ENCODE peak calls at places on chromosomes 7 and 10, in five cellular contexts. U is aorta, B is Peyer's patch, G is sigmoid colon, V is GM23248. R is an unnamed sample. For H3K36me3, the result is how much of the 10 kb centered on the place peaks cover.

GRCh38 chr10:113683300-113683699 is 3.6 kb downstream of the CASP7 start:
- DNase-seq in U (no peak), B (no peak), G (no peak), V (no peak), R (no peak)

GRCh38 chr10:28595618-28596017 is 62.7 kb downstream of the WAC start:
- DNase-seq in U (no peak), B (no peak), G (no peak), V (peak), R (no peak)

GRCh38 chr7:49852619-49853462 is 79.4 kb downstream of the VWC2 start:
- DNase-seq in U (no peak), B (no peak), G (no peak), V (peak), R (no peak)

GRCh38 chr7:47438411-47439029 is 143.4 kb downstream of the TNS3 start:
- DNase-seq in U (no peak), B (no peak), G (no peak), V (no peak), R (no peak)

GRCh38 chr7:112202819-112203218 is 3.4 kb downstream of the DOCK4 start:
- DNase-seq in U (peak), B (peak), G (peak), V (no peak), R (peak)

GRCh38 chr10:114547466-114547865 is 110.6 kb downstream of the ABLIM1 start:
- DNase-seq in U (no peak), B (no peak), G (no peak), V (no peak), R (no peak)

GRCh38 chr10:59085641-59086502 is 90.6 kb upstream of the PHYHIPL start:
- DNase-seq in U (no peak), B (no peak), G (no peak), V (no peak), R (no peak)

GRCh38 chr10:28586176-28586575 is 53.3 kb downstream of the WAC start:
- DNase-seq in U (no peak), B (no peak), G (no peak), V (no peak), R (no peak)

GRCh38 chr10:80266513-80266863 is 23.0 kb downstream of the MAT1A start:
- DNase-seq in U (no peak), B (no peak), G (no peak), V (no peak), R (no peak)

GRCh38 chr7:104848386-104848990 is 165.5 kb upstream of the KMT2E start:
- DNase-seq in U (no peak), B (peak), G (no peak), V (peak), R (no peak)

GRCh38 chr10:60806951-60807350 is 28.7 kb downstream of the CDK1 start:
- DNase-seq in U (no peak), B (no peak), G (no peak), V (no peak), R (no peak)

GRCh38 chr7:55020481-55020871 is 1.7 kb downstream of the EGFR start:
- DNase-seq in U (no peak), B (peak), G (peak), V (peak), R (peak)
- H3K4me3 ChIP-seq in U (peak), B (peak), G (peak), V (peak), R (no peak)

GRCh38 chr10:92463582-92463981 is 110.3 kb downstream of the IDE start:
- DNase-seq in U (no peak), B (no peak), G (no peak), V (no peak), R (no peak)
- H3K36me3 ChIP-seq in U (under half), B (under half), G (half or more), V (half or more), R (under half)

DNA sequence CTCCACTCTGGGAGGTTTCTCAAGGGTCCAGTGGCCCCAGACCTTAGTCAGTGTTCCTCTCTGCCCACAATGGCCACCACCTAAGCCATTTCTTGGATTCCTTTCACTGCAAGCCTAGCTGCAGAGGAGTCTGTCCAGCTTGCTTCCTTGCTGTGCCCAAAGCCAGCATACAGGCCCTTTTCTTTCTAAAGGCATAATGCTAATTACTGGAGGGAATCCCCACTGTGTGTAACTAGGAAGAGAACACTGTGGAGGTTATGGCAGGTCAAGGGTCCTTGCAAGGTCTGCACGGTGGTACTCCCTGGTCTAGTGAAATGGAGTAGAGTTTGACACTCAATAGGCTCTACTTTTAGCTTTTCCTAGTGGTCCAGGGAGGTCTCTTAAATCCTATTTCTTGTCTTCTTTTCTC is 70.4 kb upstream of the CC2D2B start:
- DNase-seq in U (no peak), B (no peak), G (no peak), V (no peak), R (no peak)
- H3K4me3 ChIP-seq in U (no peak), B (no peak), G (no peak), V (no peak), R (no peak)

GRCh38 chr10:96047004-96047649 is 3.7 kb downstream of the CCNJ start:
- DNase-seq in U (no peak), B (no peak), G (no peak), V (no peak), R (no peak)
- H3K36me3 ChIP-seq in U (under half), B (under half), G (under half), V (under half), R (under half)

GRCh38 chr7:36264123-36264916 is 111.3 kb downstream of the EEPD1 start:
- DNase-seq in U (peak), B (no peak), G (peak), V (peak), R (no peak)

GRCh38 chr7:36266201-36266600 is 113.1 kb downstream of the EEPD1 start:
- DNase-seq in U (no peak), B (no peak), G (no peak), V (no peak), R (no peak)

GRCh38 chr7:36266683-36267082 is 113.6 kb downstream of the EEPD1 start:
- DNase-seq in U (no peak), B (no peak), G (peak), V (no peak), R (no peak)

GRCh38 chr7:36264917-36265292 is 111.9 kb downstream of the EEPD1 start:
- DNase-seq in U (no peak), B (no peak), G (peak), V (no peak), R (no peak)

GRCh38 chr7:36265720-36266119 is 112.7 kb downstream of the EEPD1 start:
- DNase-seq in U (peak), B (no peak), G (peak), V (no peak), R (no peak)
- H3K4me3 ChIP-seq in U (no peak), B (no peak), G (no peak), V (no peak), R (no peak)

DNA sequence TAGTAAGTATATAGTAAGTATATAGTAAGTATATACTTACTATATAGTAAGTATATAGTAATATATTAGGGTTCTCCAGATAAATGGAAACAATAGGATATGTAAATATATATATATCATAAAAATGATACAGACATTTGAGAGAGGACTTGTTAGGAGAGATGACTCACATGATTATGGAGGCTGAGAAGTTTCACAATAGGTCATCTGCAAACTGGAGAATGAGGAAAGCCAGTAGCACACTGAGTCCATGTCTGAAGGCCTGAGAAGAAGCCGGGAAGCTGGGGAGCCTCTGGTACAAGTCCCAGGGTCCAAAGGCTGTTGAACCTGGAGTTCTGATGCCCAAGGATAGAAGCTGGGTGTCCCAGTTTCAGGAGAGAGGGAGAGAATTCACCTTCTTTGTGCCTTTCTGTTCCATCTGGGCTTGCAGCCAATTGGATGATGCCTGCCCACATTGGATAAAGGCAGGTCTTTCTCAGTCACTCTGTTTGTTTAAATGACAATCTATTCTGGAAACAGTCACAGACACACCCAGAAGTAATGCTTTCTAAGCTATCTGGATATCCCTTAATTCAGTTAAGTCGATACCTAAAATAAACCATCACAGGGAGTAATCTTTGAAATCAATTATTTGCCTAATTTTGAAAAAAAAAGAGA is 205.5 kb upstream of the CDC14C start:
- DNase-seq in U (no peak), B (no peak), G (no peak), V (peak), R (no peak)
- H3K36me3 ChIP-seq in U (under half), B (under half), G (under half), V (under half), R (under half)

GRCh38 chr10:103676058-103676785 is 179.2 kb downstream of the SH3PXD2A start:
- DNase-seq in U (no peak), B (peak), G (peak), V (peak), R (no peak)
- H3K4me3 ChIP-seq in U (no peak), B (no peak), G (no peak), V (peak), R (no peak)

R was measured in mucosa of descending colon.